ENCODE peak calls at places on chromosomes 2 and 18, in nine cellular contexts. J is tibial nerve; H is spleen; D is astrocyte; P is IMR-90; V is body of pancreas; U is left ventricle myocardium inferior; E is CD8-positive, alpha-beta T cell; C is cardiac muscle cell. Y is an unnamed sample. For H3K4me1, the result is how much of the 10 kb centered on the place peaks cover.

GRCh38 chr2:102591646-102592045 is 27.7 kb upstream of the SLC9A2 start:
- DNase-seq in J (no peak), H (no peak), V (no peak), C (no peak), P (no peak), U (no peak), D (no peak), E (no peak), Y (no peak)

GRCh38 chr2:2901384-2902345 is 476.0 kb downstream of the EIPR1 start:
- DNase-seq in H (no peak), P (no peak), V (no peak), C (no peak), J (no peak), E (no peak), D (no peak), U (no peak), Y (no peak)

GRCh38 chr2:31235504-31235902 is 1.6 kb downstream of the EHD3 start:
- DNase-seq in C (no peak), J (no peak), P (peak), E (no peak), D (peak), U (no peak), V (no peak), H (no peak), Y (no peak)

GRCh38 chr2:127568128-127568527 is 32.6 kb downstream of the MYO7B start:
- DNase-seq in C (no peak), V (no peak), U (no peak), P (no peak), J (no peak), D (no peak), E (no peak), H (peak), Y (no peak)

GRCh38 chr2:126953483-126953882 is 54.8 kb downstream of the TEX51 start:
- DNase-seq in C (no peak), H (no peak), J (no peak), P (no peak), D (no peak), V (no peak), U (no peak), E (no peak), Y (no peak)

GRCh38 chr2:55530539-55531081 is 11.1 kb downstream of the CFAP36 start:
- DNase-seq in H (no peak), J (no peak), E (no peak), U (no peak), V (no peak), C (no peak), P (no peak), D (no peak), Y (peak)

GRCh38 chr2:195479407-195479806 is 177.6 kb upstream of the SLC39A10 start:
- DNase-seq in E (no peak), C (no peak), J (no peak), U (no peak), D (no peak), P (no peak), V (no peak), H (no peak), Y (no peak)

GRCh38 chr2:74414913-74415761 is 6.3 kb downstream of the C2orf81 start:
- DNase-seq in P (no peak), E (no peak), H (peak), D (no peak), C (no peak), V (peak), U (peak), J (peak), Y (no peak)

GRCh38 chr18:11728247-11728646 is 39.2 kb downstream of the GNAL start:
- DNase-seq in H (no peak), P (no peak), D (no peak), V (no peak), J (no peak), U (no peak), E (no peak), C (peak), Y (no peak)

GRCh38 chr18:9716375-9716774 is 8.3 kb downstream of the RAB31 start:
- DNase-seq in U (no peak), E (no peak), C (no peak), V (no peak), P (no peak), D (no peak), J (no peak), H (no peak), Y (no peak)

GRCh38 chr2:137383391-137383790 is 580.9 kb upstream of the HNMT start:
- DNase-seq in H (no peak), P (no peak), E (no peak), D (no peak), U (no peak), C (no peak), J (no peak), V (no peak), Y (no peak)

GRCh38 chr18:76450912-76451421 is 44.1 kb downstream of the ZNF516 start:
- DNase-seq in P (peak), D (peak), J (no peak), H (peak), C (peak), U (peak), E (no peak), V (peak), Y (no peak)

GRCh38 chr2:21424375-21424774 is 300.6 kb downstream of the TDRD15 start:
- DNase-seq in V (no peak), D (no peak), H (no peak), J (no peak), U (peak), C (no peak), E (no peak), P (no peak), Y (no peak)

GRCh38 chr2:120390381-120391055 is 44.6 kb downstream of the INHBB start:
- DNase-seq in V (peak), H (peak), J (no peak), D (no peak), C (no peak), U (no peak), E (no peak), P (no peak), Y (no peak)

DNA sequence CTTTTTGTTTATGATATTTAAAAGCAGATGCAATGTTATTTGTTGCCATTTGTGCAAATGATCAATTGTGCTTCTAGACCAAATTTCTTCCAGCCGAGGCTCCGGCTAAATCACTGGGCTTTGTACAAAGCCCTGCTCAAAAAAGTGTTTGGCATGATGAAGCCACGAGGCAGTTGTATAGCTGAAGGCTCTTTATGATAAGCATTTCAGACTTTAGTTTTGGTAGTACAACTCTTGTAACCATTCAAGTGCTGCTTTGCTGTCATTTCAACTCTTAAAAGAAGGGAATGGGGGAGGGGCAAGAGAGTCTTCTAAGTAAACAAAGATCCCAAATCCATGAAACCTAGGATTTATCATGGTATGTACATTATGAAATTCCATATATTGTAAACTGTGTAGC is 3.3 kb upstream of the ZNF532 start:
- DNase-seq in P (no peak), V (no peak), D (no peak), C (peak), E (no peak), H (no peak), J (no peak), U (no peak), Y (no peak)
- H3K4me3 ChIP-seq in P (no peak), V (no peak), D (no peak), C (no peak), E (no peak), H (no peak), J (no peak), U (peak), Y (no peak)

DNA sequence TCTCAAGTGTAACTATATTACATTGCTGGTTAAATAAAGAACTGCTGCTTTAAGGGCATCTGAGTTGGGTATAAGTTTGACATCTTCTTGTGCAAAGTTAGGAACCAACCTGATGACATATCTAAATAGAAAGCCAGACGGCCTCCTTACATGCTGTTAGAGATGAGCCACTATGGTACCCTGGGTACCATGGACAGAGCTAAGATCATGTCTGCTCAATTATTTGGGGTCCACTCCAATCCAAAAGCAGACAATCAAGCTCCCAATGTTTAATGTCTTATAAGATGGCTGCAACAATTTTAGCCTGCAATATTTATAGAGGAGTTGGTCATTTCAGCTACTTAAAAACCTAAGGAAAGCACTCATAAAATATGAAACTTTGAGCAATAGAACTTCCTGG is 86.2 kb downstream of the UPP2 start:
- DNase-seq in C (peak), D (no peak), V (no peak), J (no peak), P (no peak), U (no peak), E (no peak), H (no peak), Y (no peak)
- H3K4me1 ChIP-seq in C (under half), D (under half), V (under half), J (under half), P (under half), U (under half), E (under half), H (under half), Y (under half)

DNA sequence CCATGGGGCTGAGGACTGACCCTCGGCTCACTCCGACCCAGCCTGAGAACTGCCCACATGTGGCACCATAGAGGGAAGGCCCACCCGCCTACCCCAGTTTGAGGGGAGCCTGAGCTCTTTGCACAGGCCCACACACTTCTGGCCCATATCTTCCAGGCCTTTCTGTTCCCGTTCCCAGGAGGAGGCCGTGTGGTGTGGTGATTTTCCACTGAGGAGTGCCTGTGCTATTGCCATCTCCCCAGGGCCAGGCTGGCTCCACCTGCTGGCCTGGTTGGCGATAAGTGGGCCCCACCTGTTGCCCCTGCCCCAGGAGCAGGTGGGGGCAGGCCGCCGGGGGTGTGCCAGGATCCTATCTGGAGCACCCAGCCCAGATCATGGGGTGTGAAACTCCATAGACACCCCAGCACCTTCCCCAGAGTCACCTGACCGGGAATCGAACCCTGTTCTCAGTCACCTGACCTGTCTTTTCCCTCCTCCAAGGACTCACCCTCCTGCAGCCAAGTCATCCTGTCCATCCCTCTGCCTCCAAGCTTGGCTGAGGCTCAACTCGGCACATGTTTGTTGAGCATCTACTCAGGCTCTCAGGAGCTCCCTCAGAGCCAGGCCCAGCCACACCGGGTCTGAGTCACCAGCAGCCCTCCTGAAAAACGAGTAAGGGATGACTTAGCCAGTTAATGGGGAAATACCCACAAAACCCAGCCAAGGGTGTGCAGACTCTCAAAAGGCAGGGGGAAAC is 120.1 kb downstream of the CYP26B1 start:
- DNase-seq in C (no peak), E (peak), H (peak), U (no peak), V (no peak), D (peak), J (no peak), P (no peak), Y (no peak)
- H3K4me3 ChIP-seq in C (no peak), E (no peak), H (no peak), U (no peak), V (no peak), D (no peak), J (no peak), P (no peak), Y (no peak)

DNA sequence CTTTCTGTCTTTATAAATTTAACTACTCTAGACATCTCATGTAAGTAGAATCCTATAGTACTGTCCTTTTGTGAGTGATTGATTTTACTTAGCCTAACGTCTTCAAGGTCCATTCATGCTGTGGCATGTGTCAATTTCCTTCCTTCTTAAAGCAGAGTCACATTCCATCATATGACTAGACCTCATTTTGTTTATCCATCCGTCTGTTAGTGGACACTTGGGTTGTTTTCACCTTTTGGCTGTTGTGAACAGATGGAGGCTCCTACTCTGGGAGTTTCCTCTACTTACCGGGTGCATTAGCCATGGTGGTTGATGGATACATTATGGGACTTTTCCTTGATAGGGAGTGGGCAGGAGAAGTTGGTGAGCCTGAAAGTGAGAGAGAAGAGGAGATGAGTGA is 6.4 kb upstream of the PDIA6 start:
- DNase-seq in C (no peak), P (no peak), H (no peak), J (no peak), D (no peak), V (no peak), E (no peak), U (no peak), Y (no peak)
- H3K4me1 ChIP-seq in C (under half), P (under half), H (under half), J (under half), D (under half), V (under half), E (under half), U (under half), Y (under half)

GRCh38 chr18:44959013-44959412 is 278.3 kb downstream of the SETBP1 start:
- DNase-seq in D (peak), H (no peak), C (no peak), E (no peak), P (no peak), U (no peak), V (no peak), J (no peak), Y (no peak)
- H3K4me3 ChIP-seq in D (no peak), H (no peak), C (no peak), E (no peak), P (no peak), U (no peak), V (no peak), J (no peak), Y (no peak)

Y was measured in naive thymus-derived CD4-positive, alpha-beta T cell.